ENCODE peak calls at places on chromosomes 12 and 14, in seven cellular contexts. W is foreskin fibroblast, K is ecto neural progenitor cell, M is NCI-H524, T is HCEC 1CT, L is EL, F is A549. X is an unnamed sample.

GRCh38 chr12:88305491-88305890 is 163.4 kb downstream of the TMTC3 start:
- DNase-seq in M (no peak), W (peak), L (no peak), F (no peak), T (peak), K (no peak), X (peak)

GRCh38 chr14:47262801-47263200 is 412.6 kb downstream of the MDGA2 start:
- DNase-seq in M (no peak), K (no peak), L (no peak), F (no peak), W (no peak), T (no peak), X (no peak)

GRCh38 chr12:71840226-71840847 is 778 bp downstream of the TBC1D15 start:
- DNase-seq in W (peak), K (no peak), M (no peak), L (peak), F (peak), T (peak), X (no peak)

GRCh38 chr14:96958057-96958456 is 160.9 kb downstream of the VRK1 start:
- DNase-seq in K (no peak), F (no peak), W (no peak), T (no peak), M (no peak), L (no peak), X (no peak)

GRCh38 chr14:36057452-36058142 is 118.9 kb downstream of the PTCSC3 start:
- DNase-seq in F (no peak), K (no peak), T (peak), L (no peak), W (no peak), M (no peak), X (peak)

GRCh38 chr14:103699261-103699661 is 16.0 kb downstream of the XRCC3 start:
- DNase-seq in W (no peak), F (no peak), L (no peak), K (peak), M (no peak), T (no peak), X (no peak)

GRCh38 chr14:20489093-20489994 is 16.0 kb upstream of the RNASE10 start:
- DNase-seq in K (no peak), T (no peak), F (no peak), L (peak), W (peak), M (no peak), X (no peak)

GRCh38 chr12:16358896-16359295 is 11.5 kb downstream of the MGST1 start:
- DNase-seq in W (peak), K (no peak), L (no peak), F (no peak), T (peak), M (no peak), X (no peak)

GRCh38 chr14:99545574-99545973 is 58.4 kb downstream of the CCDC85C start:
- DNase-seq in M (no peak), W (no peak), L (no peak), T (no peak), F (no peak), K (no peak), X (no peak)

GRCh38 chr12:89949457-89950195 is 241.0 kb upstream of the ATP2B1 start:
- DNase-seq in L (peak), F (peak), T (peak), K (no peak), W (peak), M (no peak), X (no peak)

GRCh38 chr14:81594012-81594411 is 60.4 kb upstream of the SEL1L start:
- DNase-seq in F (no peak), M (no peak), T (no peak), K (peak), L (no peak), W (no peak), X (no peak)

GRCh38 chr14:57833304-57833703 is 32.6 kb downstream of the SLC35F4 start:
- DNase-seq in L (peak), W (peak), T (peak), F (peak), M (no peak), K (no peak), X (peak)

GRCh38 chr12:47672068-47672467 is 33.8 kb downstream of the RPAP3 start:
- DNase-seq in T (no peak), K (no peak), F (no peak), L (no peak), M (no peak), W (no peak), X (no peak)

GRCh38 chr14:81423504-81423903 is 23.4 kb upstream of the STON2 start:
- DNase-seq in F (no peak), L (no peak), W (no peak), M (no peak), K (no peak), T (no peak), X (no peak)

GRCh38 chr14:65107200-65107599 is 4.9 kb upstream of the MAX start:
- DNase-seq in M (no peak), F (no peak), L (no peak), T (no peak), W (no peak), K (no peak), X (no peak)

GRCh38 chr12:54411398-54412241 is 7.4 kb downstream of the ITGA5 start:
- DNase-seq in L (peak), K (no peak), T (peak), F (peak), W (peak), M (no peak), X (peak)

GRCh38 chr12:25352078-25352918 is 101.6 kb upstream of the KRAS start:
- DNase-seq in T (no peak), L (peak), K (no peak), F (no peak), M (no peak), W (no peak), X (no peak)

GRCh38 chr12:120236124-120236398 is 29.5 kb downstream of the PXN start:
- DNase-seq in L (no peak), K (no peak), M (no peak), F (no peak), T (no peak), W (no peak), X (no peak)

GRCh38 chr12:93673084-93673483 is 4.1 kb upstream of the CRADD start:
- DNase-seq in L (no peak), F (no peak), T (no peak), M (no peak), K (no peak), W (no peak), X (no peak)

GRCh38 chr14:25237845-25238244 is 187.9 kb upstream of the STXBP6 start:
- DNase-seq in M (peak), F (peak), L (peak), T (peak), W (peak), K (peak), X (no peak)

GRCh38 chr12:111643428-111643826 is 42.3 kb downstream of the BRAP start:
- DNase-seq in W (peak), K (no peak), T (no peak), L (peak), F (no peak), M (no peak), X (no peak)

GRCh38 chr12:90027041-90027440 is 318.4 kb upstream of the ATP2B1 start:
- DNase-seq in M (no peak), L (no peak), W (no peak), F (no peak), K (no peak), T (no peak), X (no peak)

GRCh38 chr14:104421401-104421821 is 158.2 kb upstream of the C14orf180 start:
- DNase-seq in K (no peak), T (no peak), W (no peak), F (no peak), L (no peak), M (no peak), X (no peak)

GRCh38 chr12:2297004-2297403 is 244.2 kb downstream of the CACNA1C start:
- DNase-seq in F (no peak), L (no peak), M (no peak), W (no peak), K (no peak), T (no peak), X (no peak)

GRCh38 chr12:74317078-74317581 is 220.5 kb upstream of the ATXN7L3B start:
- DNase-seq in K (peak), M (peak), L (no peak), W (peak), T (no peak), F (peak), X (no peak)

GRCh38 chr12:32390572-32391219 is 8.7 kb upstream of the FGD4 start:
- DNase-seq in F (peak), L (no peak), K (no peak), T (no peak), W (peak), M (no peak), X (no peak)

X was measured in keratinocyte.